ENCODE peak calls at places on chromosomes 16 and 17, in four cellular contexts. One of them, this sample, is unnamed. For H3K36me3, the result is how much of the 10 kb centered on the place peaks cover.

GRCh38 chr16:66970775-66971725 is 10.0 kb downstream of the CES3 start:
- DNase-seq in uterus: no peak
- DNase-seq in spleen: no peak
- DNase-seq in transverse colon: no peak
- DNase-seq in this sample: no peak

GRCh38 chr17:76678330-76678729 is 32.4 kb downstream of the MXRA7 start:
- DNase-seq in uterus: no peak
- DNase-seq in spleen: no peak
- DNase-seq in transverse colon: peak
- DNase-seq in this sample: no peak

GRCh38 chr16:50991436-50991835 is 159.6 kb downstream of the SALL1 start:
- DNase-seq in uterus: no peak
- DNase-seq in spleen: no peak
- DNase-seq in transverse colon: no peak
- DNase-seq in this sample: no peak

GRCh38 chr16:19138601-19139000 is 24.8 kb downstream of the ITPRIPL2 start:
- DNase-seq in uterus: peak
- DNase-seq in spleen: no peak
- DNase-seq in transverse colon: peak
- DNase-seq in this sample: peak

GRCh38 chr16:20094157-20094556 is 20.5 kb upstream of the GPR139 start:
- DNase-seq in uterus: no peak
- DNase-seq in spleen: no peak
- DNase-seq in transverse colon: no peak
- DNase-seq in this sample: no peak

GRCh38 chr17:71286625-71287024 is 834.2 kb upstream of the SOX9 start:
- DNase-seq in uterus: no peak
- DNase-seq in spleen: no peak
- DNase-seq in transverse colon: no peak
- DNase-seq in this sample: no peak

GRCh38 chr17:59786536-59787319 is 79.3 kb downstream of the VMP1 start:
- DNase-seq in uterus: peak
- DNase-seq in spleen: no peak
- DNase-seq in transverse colon: peak
- DNase-seq in this sample: peak

GRCh38 chr17:6557040-6557438 is 684 bp upstream of the PITPNM3 start:
- DNase-seq in uterus: no peak
- DNase-seq in spleen: peak
- DNase-seq in transverse colon: no peak
- DNase-seq in this sample: no peak

GRCh38 chr16:81469710-81470481 is 25.3 kb downstream of the CMIP start:
- DNase-seq in uterus: no peak
- DNase-seq in spleen: peak
- DNase-seq in transverse colon: no peak
- DNase-seq in this sample: no peak

GRCh38 chr17:78789663-78790181 is 7.6 kb upstream of the CYTH1 start:
- DNase-seq in uterus: no peak
- DNase-seq in spleen: peak
- DNase-seq in transverse colon: peak
- DNase-seq in this sample: peak

GRCh38 chr16:50502616-50503000 is 45.6 kb upstream of the NKD1 start:
- DNase-seq in uterus: no peak
- DNase-seq in spleen: no peak
- DNase-seq in transverse colon: no peak
- DNase-seq in this sample: no peak

GRCh38 chr17:47201168-47201567 is 8.0 kb upstream of the MYL4 start:
- DNase-seq in uterus: no peak
- DNase-seq in spleen: no peak
- DNase-seq in transverse colon: no peak
- DNase-seq in this sample: no peak

GRCh38 chr17:79051306-79051705 is 23.3 kb upstream of the ENGASE start:
- DNase-seq in uterus: no peak
- DNase-seq in spleen: peak
- DNase-seq in transverse colon: no peak
- DNase-seq in this sample: no peak

GRCh38 chr17:35089846-35090193 is 26.3 kb upstream of the RFFL start:
- DNase-seq in uterus: no peak
- DNase-seq in spleen: peak
- DNase-seq in transverse colon: peak
- DNase-seq in this sample: no peak

GRCh38 chr17:74528491-74529199 is 2.6 kb downstream of the CD300LB start:
- DNase-seq in uterus: no peak
- DNase-seq in spleen: peak
- DNase-seq in transverse colon: no peak
- DNase-seq in this sample: peak

GRCh38 chr16:29745853-29746345 is at the start of gene C16orf54:
- DNase-seq in uterus: peak
- DNase-seq in spleen: peak
- DNase-seq in transverse colon: peak
- DNase-seq in this sample: peak

GRCh38 chr16:278863-279366 is 1.5 kb upstream of the ARHGDIG start:
- DNase-seq in uterus: no peak
- DNase-seq in spleen: no peak
- DNase-seq in transverse colon: no peak
- DNase-seq in this sample: no peak

GRCh38 chr17:78359216-78359935 is 501 bp downstream of the SOCS3 start:
- DNase-seq in uterus: no peak
- DNase-seq in spleen: peak
- DNase-seq in transverse colon: no peak
- DNase-seq in this sample: peak

GRCh38 chr16:16096161-16096857 is 127.0 kb downstream of the ABCC6 start:
- DNase-seq in uterus: peak
- DNase-seq in spleen: no peak
- DNase-seq in transverse colon: peak
- DNase-seq in this sample: no peak

GRCh38 chr17:32936894-32937500 is 9.0 kb downstream of the TMEM98 start:
- DNase-seq in uterus: peak
- DNase-seq in spleen: peak
- DNase-seq in transverse colon: peak
- DNase-seq in this sample: peak

GRCh38 chr17:51926448-51926847 is 232.1 kb downstream of the CA10 start:
- DNase-seq in uterus: peak
- DNase-seq in spleen: no peak
- DNase-seq in transverse colon: no peak
- DNase-seq in this sample: no peak

GRCh38 chr17:79948918-79949645 is 86.6 kb downstream of the TBC1D16 start:
- DNase-seq in uterus: peak
- DNase-seq in spleen: peak
- DNase-seq in transverse colon: no peak
- DNase-seq in this sample: no peak

GRCh38 chr17:79732804-79733691 is 2.3 kb downstream of the ENPP7 start:
- DNase-seq in uterus: no peak
- DNase-seq in spleen: no peak
- DNase-seq in transverse colon: peak
- DNase-seq in this sample: no peak

GRCh38 chr17:80145076-80146075 is 1.6 kb downstream of the EIF4A3 start:
- DNase-seq in uterus: no peak
- DNase-seq in spleen: no peak
- DNase-seq in transverse colon: no peak
- DNase-seq in this sample: no peak

GRCh38 chr17:10513284-10514067 is 4.9 kb downstream of the MYH1 start:
- DNase-seq in uterus: no peak
- DNase-seq in spleen: no peak
- DNase-seq in transverse colon: no peak
- DNase-seq in this sample: no peak

GRCh38 chr16:1676661-1677060 is 1.4 kb upstream of the JPT2 start:
- DNase-seq in uterus: no peak
- DNase-seq in spleen: no peak
- DNase-seq in transverse colon: no peak
- DNase-seq in this sample: no peak
- H3K4me3 ChIP-seq in uterus: no peak
- H3K4me3 ChIP-seq in spleen: no peak
- H3K4me3 ChIP-seq in transverse colon: no peak
- H3K4me3 ChIP-seq in this sample: no peak

GRCh38 chr16:88626646-88627045 is 11.7 kb upstream of the IL17C start:
- DNase-seq in uterus: no peak
- DNase-seq in spleen: no peak
- DNase-seq in transverse colon: no peak
- DNase-seq in this sample: no peak
- H3K36me3 ChIP-seq in uterus: under half
- H3K36me3 ChIP-seq in spleen: half or more
- H3K36me3 ChIP-seq in transverse colon: under half
- H3K36me3 ChIP-seq in this sample: half or more

GRCh38 chr16:3256876-3257465 is 538 bp upstream of the MEFV start:
- DNase-seq in uterus: no peak
- DNase-seq in spleen: no peak
- DNase-seq in transverse colon: no peak
- DNase-seq in this sample: no peak
- TF ChIP-seq CTCF in uterus: no peak
- TF ChIP-seq CTCF in spleen: no peak
- TF ChIP-seq CTCF in transverse colon: no peak
- TF ChIP-seq CTCF in this sample: no peak

DNA sequence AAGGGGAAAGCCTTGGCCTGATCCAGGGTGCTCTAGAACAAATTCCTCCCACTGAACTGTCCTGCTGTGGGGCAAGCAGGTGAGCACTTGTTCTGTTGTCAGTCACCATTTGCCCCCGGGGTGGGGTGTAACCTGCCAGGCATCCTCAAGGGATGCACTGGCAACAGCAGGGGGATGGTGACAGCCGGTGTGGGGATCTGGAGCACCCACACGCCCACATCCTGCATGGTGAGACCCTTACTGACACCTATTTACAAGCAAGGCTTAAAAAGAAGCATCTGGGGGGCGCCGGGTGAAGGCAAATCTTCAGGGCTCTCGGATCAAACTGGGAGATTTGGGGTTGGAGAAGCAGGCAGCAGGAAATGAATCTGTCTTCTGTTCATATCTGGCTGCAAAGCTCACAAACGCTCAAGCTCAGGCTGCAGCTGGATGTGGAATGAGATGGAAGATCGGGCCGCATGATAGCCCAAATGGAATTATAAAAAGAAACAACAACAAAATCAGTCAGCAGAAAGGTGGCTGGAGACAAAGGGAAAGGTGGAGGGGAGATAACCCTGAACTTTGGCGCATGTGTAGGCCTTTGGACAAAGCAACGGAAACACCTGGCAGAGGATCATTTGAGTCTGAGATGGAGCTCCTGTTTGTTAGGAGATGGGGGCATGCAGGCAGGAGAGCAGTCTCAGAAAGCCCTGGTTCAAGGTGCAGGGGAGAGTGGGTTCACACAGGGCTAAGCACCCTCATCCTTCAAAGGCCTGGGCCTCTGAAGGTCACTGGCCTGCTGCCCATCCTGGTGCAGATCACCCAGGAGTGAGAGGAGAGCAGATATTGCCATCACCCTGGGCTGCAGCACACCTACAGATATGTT is 20.9 kb upstream of the NUP93 start:
- DNase-seq in uterus: no peak
- DNase-seq in spleen: no peak
- DNase-seq in transverse colon: no peak
- DNase-seq in this sample: no peak
- H3K4me3 ChIP-seq in uterus: no peak
- H3K4me3 ChIP-seq in spleen: peak
- H3K4me3 ChIP-seq in transverse colon: no peak
- H3K4me3 ChIP-seq in this sample: no peak